ENCODE peak calls at places on chromosomes 1 and 21, in six cellular contexts. G, C, T, L, I and F are unnamed samples.

GRCh38 chr1:119160851-119161250 is 20.4 kb upstream of the WARS2 start:
- DNase-seq in C (no peak), L (peak; percentile 77), T (no peak), G (no peak), I (no peak), F (no peak)

GRCh38 chr1:61055110-61055614 is 27.2 kb upstream of the NFIA start:
- DNase-seq in G (no peak), T (no peak), L (peak; percentile 67), C (no peak), I (no peak), F (no peak)

GRCh38 chr1:94095112-94095637 is 25.8 kb downstream of the ABCA4 start:
- DNase-seq in L (peak; percentile 97), C (no peak), G (no peak), I (no peak), T (no peak), F (no peak)

GRCh38 chr1:110879758-110880606 is 7.0 kb downstream of the CD53 start:
- DNase-seq in I (no peak), G (no peak), C (peak; percentile 65), T (peak; percentile 95), L (no peak), F (peak; percentile 93)

GRCh38 chr1:20376880-20377494 is 86.3 kb downstream of the VWA5B1 start:
- DNase-seq in L (peak; percentile 58), I (peak; percentile 10), G (peak; percentile 34), T (peak; percentile 57), C (no peak), F (peak; percentile 33)

GRCh38 chr1:21661886-21662285 is 7.3 kb downstream of the RAP1GAP start:
- DNase-seq in T (no peak), G (no peak), C (no peak), L (no peak), I (no peak), F (no peak)

GRCh38 chr1:59814901-59815825 is at the start of gene HOOK1:
- DNase-seq in I (no peak), C (no peak), L (no peak), G (no peak), T (no peak), F (no peak)

GRCh38 chr1:162383516-162383915 is 2.0 kb downstream of the C1orf226 start:
- DNase-seq in T (no peak), C (no peak), L (no peak), G (no peak), I (no peak), F (no peak)

GRCh38 chr1:248841702-248842395 is 3.8 kb downstream of the ZNF672 start:
- DNase-seq in C (no peak), L (peak; percentile 42), I (peak; percentile 42), T (peak; percentile 77), G (peak; percentile 55), F (peak; percentile 73)

GRCh38 chr1:186082235-186082937 is 292.7 kb downstream of the TPR start:
- DNase-seq in C (peak; percentile 71), T (peak; percentile 97), G (peak; percentile 47), L (peak; percentile 52), I (peak; percentile 73), F (peak; percentile 19)

GRCh38 chr1:60171793-60172192 is 98.2 kb upstream of the C1orf87 start:
- DNase-seq in C (no peak), T (no peak), I (no peak), G (no peak), L (no peak), F (no peak)

GRCh38 chr1:184499626-184500025 is 112.8 kb downstream of the C1orf21 start:
- DNase-seq in L (no peak), T (no peak), C (no peak), G (no peak), I (no peak), F (no peak)

GRCh38 chr1:6803357-6803756 is 18.1 kb downstream of the CAMTA1 start:
- DNase-seq in T (no peak), L (no peak), C (no peak), G (no peak), I (peak; percentile 19), F (no peak)

GRCh38 chr1:33256701-33257387 is 552 bp downstream of the ZNF362 start:
- DNase-seq in C (no peak), G (peak; percentile 83), L (peak; percentile 65), I (peak; percentile 88), T (no peak), F (peak; percentile 68)

GRCh38 chr1:167246971-167247370 is 26.3 kb downstream of the POU2F1 start:
- DNase-seq in T (no peak), I (no peak), L (no peak), G (no peak), C (no peak), F (no peak)

DNA sequence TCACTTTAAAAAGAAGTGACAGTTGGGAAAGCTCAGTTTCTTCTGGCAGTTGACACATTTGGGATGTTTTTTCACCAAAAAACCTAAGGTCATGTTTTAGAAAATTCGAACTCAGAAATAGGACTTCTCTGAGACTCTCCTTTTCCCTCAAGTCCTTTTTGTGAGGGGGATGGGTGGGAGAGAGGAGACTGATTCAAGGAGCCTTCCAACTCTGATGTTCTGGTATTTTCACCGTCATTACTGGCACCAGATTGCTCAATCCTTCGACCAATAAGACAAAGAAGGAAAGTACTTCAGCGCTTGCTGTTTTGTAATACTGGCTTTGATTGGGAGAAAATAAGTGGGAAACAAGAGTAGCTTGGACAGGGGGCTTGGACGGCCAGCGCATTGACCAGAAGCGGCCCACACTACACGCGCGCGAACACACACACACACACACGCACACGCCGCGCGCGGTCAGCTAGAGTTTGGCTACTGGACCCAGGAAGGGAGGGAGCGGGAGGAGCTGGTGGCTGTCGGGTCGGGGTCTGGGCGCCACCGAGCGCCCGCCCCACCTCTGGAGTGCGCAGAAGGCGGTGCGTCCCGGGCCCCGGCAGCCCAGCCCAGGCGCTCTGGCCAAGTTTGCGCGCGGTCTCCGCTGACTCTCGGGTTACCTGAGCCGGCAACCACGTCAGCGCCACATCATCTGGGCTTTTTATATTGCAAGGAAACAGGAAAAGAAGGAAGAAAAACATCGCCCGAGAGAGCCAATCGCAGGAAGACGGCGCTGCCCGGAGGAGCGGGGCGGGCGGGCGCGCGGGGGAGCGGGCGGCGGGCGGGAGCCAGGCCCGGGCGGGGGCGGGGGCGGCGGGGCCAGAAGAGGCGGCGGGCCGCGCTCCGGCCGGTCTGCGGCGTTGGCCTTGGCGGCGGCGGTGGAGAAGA is at the start of gene KCNK1:
- DNase-seq in I (no peak), C (no peak), L (peak; percentile 29), G (peak; percentile 80), T (peak; percentile 78), F (no peak)
- TF ChIP-seq MYC in I (no peak), C (no peak), L (no peak), G (no peak), T (no peak), F (no peak)

DNA sequence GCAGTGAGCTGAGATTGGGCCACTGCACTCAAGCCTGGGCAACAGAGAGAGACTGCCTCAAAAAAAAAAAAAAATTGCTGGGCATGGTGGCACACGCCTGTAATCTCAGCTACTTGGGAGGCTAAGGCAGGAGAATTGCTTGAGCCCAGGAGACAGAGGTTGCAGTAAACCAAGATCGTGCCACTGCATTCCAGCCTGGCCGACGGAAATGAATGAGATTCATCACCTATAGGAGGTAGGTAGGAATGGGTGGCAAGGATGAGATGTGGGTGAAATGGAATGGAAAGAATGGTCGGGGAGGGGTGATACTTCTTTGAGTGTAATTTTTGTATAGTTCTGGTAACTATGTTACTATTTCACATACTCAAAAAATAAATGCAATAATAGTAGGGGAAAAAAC is 15.4 kb downstream of the CTXND2 start:
- DNase-seq in T (no peak), C (no peak), L (no peak), I (no peak), G (no peak), F (no peak)
- TF ChIP-seq MAX in T (no peak), C (no peak), L (no peak), I (no peak), G (no peak), F (no peak)

GRCh38 chr1:180188103-180188506 is 33.4 kb downstream of the QSOX1 start:
- DNase-seq in C (no peak), I (peak; percentile 41), G (peak; percentile 79), T (peak; percentile 74), L (peak; percentile 44), F (peak; percentile 59)
- TF ChIP-seq MYC in C (no peak), I (no peak), G (no peak), T (no peak), L (no peak), F (no peak)

GRCh38 chr21:45875881-45876280 is 105.7 kb upstream of the COL6A1 start:
- DNase-seq in C (no peak), G (no peak), T (no peak), L (no peak), I (no peak), F (no peak)
- TF ChIP-seq MAX in C (no peak), G (no peak), T (no peak), L (no peak), I (no peak), F (no peak)

DNA sequence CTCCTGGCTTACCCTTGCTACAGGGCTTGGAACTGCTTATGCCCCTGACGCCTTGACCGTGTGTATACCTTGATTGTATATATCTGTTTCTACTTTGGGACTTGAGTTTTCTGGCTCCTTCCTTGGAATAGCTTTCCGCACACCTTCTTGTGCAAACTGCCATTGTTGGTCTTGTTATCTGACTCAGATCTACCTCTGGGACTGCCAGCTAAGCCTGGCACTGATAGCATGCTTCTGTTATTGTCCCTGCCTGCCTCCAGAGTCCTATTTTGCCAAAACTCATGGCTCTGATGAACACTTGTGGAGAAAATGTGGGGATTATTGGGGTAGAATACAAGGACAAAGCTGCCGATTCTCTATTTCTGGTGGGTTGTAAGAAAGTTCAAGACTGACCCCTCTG is 15.4 kb downstream of the FMOD start:
- DNase-seq in I (no peak), C (no peak), T (no peak), G (no peak), L (no peak), F (no peak)
- TF ChIP-seq MYC in I (no peak), C (no peak), T (no peak), G (no peak), L (no peak), F (no peak)

DNA sequence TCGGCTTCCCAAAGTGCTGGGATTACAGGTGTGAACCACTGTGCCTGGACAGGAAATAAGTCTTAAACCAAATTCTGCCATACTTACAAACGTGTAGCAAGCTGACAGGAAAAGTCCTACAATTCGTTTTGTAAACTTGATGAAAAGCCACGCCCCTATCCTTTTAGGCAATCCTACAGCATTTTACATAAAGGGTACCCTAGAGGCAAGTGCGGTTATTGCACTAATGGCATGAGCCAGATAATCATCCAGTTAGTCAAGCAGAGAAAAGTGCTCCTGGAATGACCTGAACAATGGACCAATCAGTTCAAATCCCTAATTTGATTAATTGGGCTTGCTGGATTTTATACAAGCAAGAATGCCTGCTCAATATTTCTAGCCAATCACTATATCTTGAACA is 338.2 kb downstream of the KIF26B start:
- DNase-seq in T (peak; percentile 54), L (no peak), G (peak; percentile 37), C (no peak), I (peak; percentile 26), F (peak; percentile 29)
- TF ChIP-seq MAX in T (no peak), L (no peak), G (no peak), C (no peak), I (no peak), F (no peak)

GRCh38 chr1:38266197-38266520 is 219.6 kb upstream of the POU3F1 start:
- DNase-seq in T (no peak), G (no peak), C (no peak), L (no peak), I (peak; percentile 61), F (no peak)
- TF ChIP-seq MYC in T (no peak), G (no peak), C (no peak), L (no peak), I (no peak), F (no peak)